ENCODE peak calls at places on chromosomes 13 and 19, in seven cellular contexts. One of them, this sample, is unnamed.

GRCh38 chr19:2135474-2136402 is 15.6 kb downstream of the AP3D1 start:
- DNase-seq in colonic mucosa: no peak
- DNase-seq in Karpas-422: no peak
- DNase-seq in fibroblast of lung: no peak
- DNase-seq in IMR-90: no peak
- DNase-seq in neuronal stem cell: no peak
- DNase-seq in keratinocyte: no peak
- DNase-seq in this sample: no peak

GRCh38 chr13:67557642-67558241 is 327.6 kb upstream of the PCDH9 start:
- DNase-seq in IMR-90: no peak
- DNase-seq in Karpas-422: peak; percentile 12
- DNase-seq in neuronal stem cell: no peak
- DNase-seq in colonic mucosa: no peak
- DNase-seq in fibroblast of lung: peak; percentile 9
- DNase-seq in keratinocyte: no peak
- DNase-seq in this sample: no peak

GRCh38 chr13:96075953-96076543 is 13.9 kb upstream of the HS6ST3 start:
- DNase-seq in fibroblast of lung: no peak
- DNase-seq in Karpas-422: peak; percentile 72
- DNase-seq in IMR-90: peak; percentile 23
- DNase-seq in neuronal stem cell: no peak
- DNase-seq in colonic mucosa: no peak
- DNase-seq in keratinocyte: no peak
- DNase-seq in this sample: no peak

GRCh38 chr13:44306401-44307192 is 67.0 kb upstream of the SERP2 start:
- DNase-seq in keratinocyte: no peak
- DNase-seq in IMR-90: peak; percentile 99
- DNase-seq in colonic mucosa: peak; percentile 58
- DNase-seq in neuronal stem cell: peak; percentile 17
- DNase-seq in fibroblast of lung: peak; percentile 99
- DNase-seq in Karpas-422: no peak
- DNase-seq in this sample: peak; percentile 70

GRCh38 chr13:59494560-59494970 is 669.2 kb downstream of the DIAPH3 start:
- DNase-seq in keratinocyte: no peak
- DNase-seq in neuronal stem cell: no peak
- DNase-seq in fibroblast of lung: peak; percentile 94
- DNase-seq in colonic mucosa: no peak
- DNase-seq in Karpas-422: no peak
- DNase-seq in IMR-90: peak; percentile 81
- DNase-seq in this sample: peak; percentile 7

GRCh38 chr19:52527954-52528326 is 472 bp downstream of the ZNF808 start:
- DNase-seq in Karpas-422: peak; percentile 71
- DNase-seq in colonic mucosa: no peak
- DNase-seq in fibroblast of lung: peak; percentile 2
- DNase-seq in keratinocyte: no peak
- DNase-seq in neuronal stem cell: no peak
- DNase-seq in IMR-90: no peak
- DNase-seq in this sample: peak; percentile 64

GRCh38 chr13:57633950-57634828 is 2.6 kb downstream of the PCDH17 start:
- DNase-seq in colonic mucosa: no peak
- DNase-seq in IMR-90: no peak
- DNase-seq in fibroblast of lung: peak; percentile 45
- DNase-seq in keratinocyte: no peak
- DNase-seq in Karpas-422: no peak
- DNase-seq in neuronal stem cell: no peak
- DNase-seq in this sample: peak; percentile 83

GRCh38 chr13:70613295-70613694 is 505.0 kb upstream of the KLHL1 start:
- DNase-seq in keratinocyte: no peak
- DNase-seq in fibroblast of lung: no peak
- DNase-seq in Karpas-422: no peak
- DNase-seq in IMR-90: no peak
- DNase-seq in neuronal stem cell: no peak
- DNase-seq in colonic mucosa: no peak
- DNase-seq in this sample: no peak

GRCh38 chr13:51912091-51912490 is 50.3 kb downstream of the CCDC70 start:
- DNase-seq in colonic mucosa: no peak
- DNase-seq in keratinocyte: no peak
- DNase-seq in fibroblast of lung: peak; percentile 18
- DNase-seq in neuronal stem cell: no peak
- DNase-seq in IMR-90: no peak
- DNase-seq in Karpas-422: peak; percentile 52
- DNase-seq in this sample: no peak

GRCh38 chr19:2552859-2553258 is 76.9 kb downstream of the GADD45B start:
- DNase-seq in Karpas-422: peak; percentile 81
- DNase-seq in fibroblast of lung: no peak
- DNase-seq in keratinocyte: no peak
- DNase-seq in neuronal stem cell: no peak
- DNase-seq in colonic mucosa: no peak
- DNase-seq in IMR-90: no peak
- DNase-seq in this sample: no peak

GRCh38 chr19:772043-772442 is 21.1 kb downstream of the MISP start:
- DNase-seq in neuronal stem cell: no peak
- DNase-seq in Karpas-422: no peak
- DNase-seq in fibroblast of lung: no peak
- DNase-seq in IMR-90: no peak
- DNase-seq in keratinocyte: no peak
- DNase-seq in colonic mucosa: no peak
- DNase-seq in this sample: no peak

GRCh38 chr19:29162694-29163093 is 50.3 kb downstream of the UQCRFS1 start:
- DNase-seq in keratinocyte: no peak
- DNase-seq in IMR-90: no peak
- DNase-seq in colonic mucosa: no peak
- DNase-seq in fibroblast of lung: no peak
- DNase-seq in neuronal stem cell: no peak
- DNase-seq in Karpas-422: no peak
- DNase-seq in this sample: no peak

GRCh38 chr13:112244495-112245177 is 131.5 kb upstream of the SPACA7 start:
- DNase-seq in Karpas-422: no peak
- DNase-seq in keratinocyte: no peak
- DNase-seq in fibroblast of lung: no peak
- DNase-seq in IMR-90: no peak
- DNase-seq in colonic mucosa: peak; percentile 6
- DNase-seq in neuronal stem cell: no peak
- DNase-seq in this sample: peak; percentile 27

GRCh38 chr19:2409352-2409912 is 18.0 kb downstream of the TIMM13 start:
- DNase-seq in neuronal stem cell: no peak
- DNase-seq in colonic mucosa: no peak
- DNase-seq in keratinocyte: no peak
- DNase-seq in Karpas-422: no peak
- DNase-seq in fibroblast of lung: no peak
- DNase-seq in IMR-90: no peak
- DNase-seq in this sample: no peak

GRCh38 chr19:2355168-2356035 is 4.7 kb upstream of the TMPRSS9 start:
- DNase-seq in IMR-90: no peak
- DNase-seq in colonic mucosa: no peak
- DNase-seq in neuronal stem cell: no peak
- DNase-seq in keratinocyte: no peak
- DNase-seq in fibroblast of lung: peak; percentile 23
- DNase-seq in Karpas-422: no peak
- DNase-seq in this sample: peak; percentile 31

GRCh38 chr19:7916137-7916907 is 1.7 kb downstream of the TGFBR3L start:
- DNase-seq in Karpas-422: peak; percentile 77
- DNase-seq in neuronal stem cell: no peak
- DNase-seq in colonic mucosa: no peak
- DNase-seq in fibroblast of lung: no peak
- DNase-seq in IMR-90: no peak
- DNase-seq in keratinocyte: no peak
- DNase-seq in this sample: peak; percentile 85

GRCh38 chr13:95643814-95644598 is 500 bp downstream of the DZIP1 start:
- DNase-seq in neuronal stem cell: no peak
- DNase-seq in IMR-90: peak; percentile 35
- DNase-seq in Karpas-422: no peak
- DNase-seq in keratinocyte: no peak
- DNase-seq in fibroblast of lung: peak; percentile 57
- DNase-seq in colonic mucosa: no peak
- DNase-seq in this sample: peak; percentile 87

DNA sequence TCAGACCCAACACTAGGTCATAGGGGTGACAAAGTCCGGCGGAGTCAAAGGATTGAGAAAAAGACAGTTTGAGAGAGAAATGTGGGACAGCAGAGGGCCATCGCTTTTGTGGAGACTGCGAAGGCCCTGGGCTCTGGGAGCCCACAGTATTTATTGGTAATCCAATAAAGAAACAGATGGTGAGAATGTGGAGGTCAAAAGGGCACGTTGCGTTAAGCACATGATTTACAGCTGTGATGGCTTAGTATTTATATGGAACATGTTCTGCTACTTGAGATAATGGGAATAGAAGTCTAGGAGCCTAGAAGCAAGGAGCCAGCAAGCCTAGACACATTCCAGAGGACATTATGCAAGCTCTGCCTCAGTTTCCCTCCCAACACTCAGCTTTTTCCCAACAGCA is 2521.1 kb downstream of the PCDH9 start:
- DNase-seq in neuronal stem cell: no peak
- DNase-seq in fibroblast of lung: no peak
- DNase-seq in Karpas-422: no peak
- DNase-seq in IMR-90: no peak
- DNase-seq in keratinocyte: no peak
- DNase-seq in colonic mucosa: no peak
- DNase-seq in this sample: no peak
- H3K9ac ChIP-seq in neuronal stem cell: no peak overlapping the region
- H3K9ac ChIP-seq in fibroblast of lung: no peak overlapping the region
- H3K9ac ChIP-seq in Karpas-422: no peak overlapping the region
- H3K9ac ChIP-seq in IMR-90: no peak overlapping the region
- H3K9ac ChIP-seq in keratinocyte: no peak overlapping the region
- H3K9ac ChIP-seq in colonic mucosa: no peak overlapping the region
- H3K9ac ChIP-seq in this sample: no peak overlapping the region

DNA sequence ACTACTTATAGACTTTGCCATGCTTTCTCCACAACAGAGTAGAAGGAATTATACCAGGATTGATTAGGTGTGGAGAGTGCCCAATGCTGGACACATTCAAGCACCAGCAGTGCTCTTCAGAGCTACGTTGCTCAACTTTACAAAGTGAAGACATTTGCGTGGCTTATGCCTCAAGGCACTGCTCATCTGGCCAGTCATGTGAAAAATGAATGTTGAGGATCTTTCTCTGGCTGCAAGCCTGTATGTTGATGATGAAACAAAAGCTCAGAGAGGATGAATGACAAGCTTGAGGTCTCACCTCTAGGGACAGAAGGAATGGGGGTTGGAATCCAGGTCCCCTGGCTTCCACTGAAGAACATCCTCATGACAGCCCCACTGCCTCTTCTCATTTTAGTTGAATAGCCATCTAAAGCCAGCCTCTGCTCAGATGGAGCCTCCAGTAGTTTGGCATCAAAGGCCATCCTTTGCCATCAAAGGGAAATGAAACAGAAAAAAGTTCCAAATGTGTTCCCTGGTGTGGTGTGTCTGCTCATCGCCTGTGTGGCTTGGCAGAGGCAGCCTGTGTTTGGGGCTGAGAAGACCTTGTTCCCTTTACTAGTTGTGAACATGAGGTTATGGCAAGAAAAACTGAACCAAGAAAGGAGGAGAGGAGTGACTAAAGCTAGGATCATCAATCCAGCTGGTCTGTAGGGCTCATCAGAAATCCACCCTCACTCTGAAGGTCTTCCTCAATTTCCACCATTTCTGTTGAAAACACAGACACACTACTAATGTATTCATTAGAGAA is 114.0 kb upstream of the KL start:
- DNase-seq in Karpas-422: no peak
- DNase-seq in IMR-90: no peak
- DNase-seq in keratinocyte: no peak
- DNase-seq in colonic mucosa: no peak
- DNase-seq in fibroblast of lung: peak; percentile 32
- DNase-seq in neuronal stem cell: no peak
- DNase-seq in this sample: no peak
- H3K27ac ChIP-seq in Karpas-422: no peak overlapping the region
- H3K27ac ChIP-seq in IMR-90: no peak overlapping the region
- H3K27ac ChIP-seq in keratinocyte: no peak overlapping the region
- H3K27ac ChIP-seq in colonic mucosa: peak overlapping the region; percentile 27
- H3K27ac ChIP-seq in fibroblast of lung: peak overlapping the region; percentile 28
- H3K27ac ChIP-seq in neuronal stem cell: no peak overlapping the region
- H3K27ac ChIP-seq in this sample: no peak overlapping the region

DNA sequence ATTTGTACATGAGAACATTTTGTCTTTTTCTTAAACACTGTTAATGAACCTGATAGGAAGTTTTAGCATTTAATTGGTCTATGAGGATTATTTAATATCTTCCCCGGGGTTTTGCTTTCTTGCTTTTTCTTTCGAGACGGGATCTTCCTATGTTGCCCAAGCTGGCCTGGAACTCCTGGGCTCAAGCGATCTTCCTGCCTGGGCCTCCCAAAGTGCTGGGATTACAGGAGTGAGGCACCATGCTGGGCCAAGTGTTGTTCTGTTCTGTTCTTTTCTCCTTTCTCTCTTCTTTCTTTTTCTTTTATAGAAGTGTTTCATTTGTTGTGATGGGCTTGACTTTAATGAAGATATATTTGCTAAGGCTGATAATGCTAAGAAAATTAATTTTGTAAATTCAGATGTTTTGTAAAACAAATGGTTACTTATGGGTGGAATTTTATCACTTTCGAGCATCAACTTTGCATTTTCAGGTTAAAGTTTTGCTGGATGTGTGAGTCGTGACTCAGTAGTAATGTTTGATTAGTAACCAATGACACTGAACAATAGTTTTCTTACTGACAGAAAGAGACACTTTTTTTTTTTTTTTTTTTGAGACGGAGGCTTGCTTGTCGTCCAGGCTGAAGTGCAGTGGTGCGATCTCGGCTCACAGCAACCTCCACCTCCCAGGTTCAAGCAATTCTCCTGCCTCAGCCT is 2.2 kb downstream of the PAN3 start:
- DNase-seq in neuronal stem cell: no peak
- DNase-seq in fibroblast of lung: peak; percentile 32
- DNase-seq in Karpas-422: no peak
- DNase-seq in colonic mucosa: no peak
- DNase-seq in IMR-90: peak; percentile 8
- DNase-seq in keratinocyte: no peak
- DNase-seq in this sample: peak; percentile 74
- H3K9ac ChIP-seq in neuronal stem cell: no peak overlapping the region
- H3K9ac ChIP-seq in fibroblast of lung: no peak overlapping the region
- H3K9ac ChIP-seq in Karpas-422: peak overlapping the region; percentile 99
- H3K9ac ChIP-seq in colonic mucosa: no peak overlapping the region
- H3K9ac ChIP-seq in IMR-90: peak overlapping the region; percentile 29
- H3K9ac ChIP-seq in keratinocyte: peak overlapping the region; percentile 80
- H3K9ac ChIP-seq in this sample: peak overlapping the region; percentile 89

GRCh38 chr19:13764821-13765394 is 586 bp downstream of the MRI1 start:
- DNase-seq in IMR-90: no peak
- DNase-seq in colonic mucosa: no peak
- DNase-seq in keratinocyte: no peak
- DNase-seq in Karpas-422: peak; percentile 74
- DNase-seq in neuronal stem cell: no peak
- DNase-seq in fibroblast of lung: no peak
- DNase-seq in this sample: peak; percentile 67
- H3K27ac ChIP-seq in IMR-90: peak overlapping the region; percentile 72
- H3K27ac ChIP-seq in colonic mucosa: no peak overlapping the region
- H3K27ac ChIP-seq in keratinocyte: peak overlapping the region; percentile 36
- H3K27ac ChIP-seq in Karpas-422: no peak overlapping the region
- H3K27ac ChIP-seq in neuronal stem cell: no peak overlapping the region
- H3K27ac ChIP-seq in fibroblast of lung: no peak overlapping the region
- H3K27ac ChIP-seq in this sample: no peak overlapping the region

This sample was measured in endodermal cell.